ENCODE peak calls at places on chromosomes 16 and 17, in five cellular contexts. One of them, this sample, is unnamed.
A peak's percentile ranks its signal among the peaks of the same experiment; 100 is the strongest.

GRCh38 chr16:78811247-78811646 is 711.8 kb downstream of the WWOX start:
- DNase-seq in H1: no peak
- DNase-seq in K562: no peak
- DNase-seq in A549: no peak
- DNase-seq in HepG2: no peak
- DNase-seq in this sample: no peak

GRCh38 chr16:1211451-1212268 is 13.4 kb downstream of the TPSG1 start:
- DNase-seq in H1: no peak
- DNase-seq in K562: no peak
- DNase-seq in A549: no peak
- DNase-seq in HepG2: no peak
- DNase-seq in this sample: no peak

GRCh38 chr16:17313085-17313611 is 157.6 kb downstream of the XYLT1 start:
- DNase-seq in H1: no peak
- DNase-seq in K562: no peak
- DNase-seq in A549: no peak
- DNase-seq in HepG2: no peak
- DNase-seq in this sample: peak; percentile 28

GRCh38 chr16:75263291-75263962 is 12.0 kb upstream of the BCAR1 start:
- DNase-seq in H1: no peak
- DNase-seq in K562: no peak
- DNase-seq in A549: no peak
- DNase-seq in HepG2: no peak
- DNase-seq in this sample: no peak

GRCh38 chr16:4032768-4033167 is 83.5 kb downstream of the ADCY9 start:
- DNase-seq in H1: no peak
- DNase-seq in K562: no peak
- DNase-seq in A549: no peak
- DNase-seq in HepG2: no peak
- DNase-seq in this sample: peak; percentile 52

GRCh38 chr17:28370035-28370743 is at the start of gene VTN:
- DNase-seq in H1: no peak
- DNase-seq in K562: peak; percentile 64
- DNase-seq in A549: peak; percentile 78
- DNase-seq in HepG2: peak; percentile 98
- DNase-seq in this sample: peak; percentile 45

GRCh38 chr16:70476272-70477020 is 22.1 kb downstream of the FCSK start:
- DNase-seq in H1: no peak
- DNase-seq in K562: no peak
- DNase-seq in A549: no peak
- DNase-seq in HepG2: no peak
- DNase-seq in this sample: peak; percentile 83

GRCh38 chr16:10410469-10410868 is 24.6 kb downstream of the ATF7IP2 start:
- DNase-seq in H1: no peak
- DNase-seq in K562: no peak
- DNase-seq in A549: no peak
- DNase-seq in HepG2: no peak
- DNase-seq in this sample: no peak

GRCh38 chr17:60087882-60088669 is 9.4 kb upstream of the HEATR6 start:
- DNase-seq in H1: no peak
- DNase-seq in K562: no peak
- DNase-seq in A549: peak; percentile 52
- DNase-seq in HepG2: peak; percentile 41
- DNase-seq in this sample: no peak

GRCh38 chr16:35308674-35309073 is 1849.3 kb downstream of the TP53TG3F start:
- DNase-seq in H1: no peak
- DNase-seq in K562: no peak
- DNase-seq in A549: no peak
- DNase-seq in HepG2: no peak
- DNase-seq in this sample: no peak

GRCh38 chr16:70151941-70152509 is 21.6 kb upstream of the CLEC18C start:
- DNase-seq in H1: no peak
- DNase-seq in K562: peak; percentile 8
- DNase-seq in A549: peak; percentile 1
- DNase-seq in HepG2: no peak
- DNase-seq in this sample: no peak

GRCh38 chr16:71432906-71433305 is 8.9 kb downstream of the TLE7 start:
- DNase-seq in H1: no peak
- DNase-seq in K562: no peak
- DNase-seq in A549: no peak
- DNase-seq in HepG2: no peak
- DNase-seq in this sample: no peak

GRCh38 chr16:71358464-71359031 is at the start of gene CALB2:
- DNase-seq in H1: peak; percentile 91
- DNase-seq in K562: peak; percentile 87
- DNase-seq in A549: peak; percentile 58
- DNase-seq in HepG2: peak; percentile 43
- DNase-seq in this sample: peak; percentile 20

GRCh38 chr17:78789663-78790181 is 7.6 kb upstream of the CYTH1 start:
- DNase-seq in H1: no peak
- DNase-seq in K562: no peak
- DNase-seq in A549: no peak
- DNase-seq in HepG2: no peak
- DNase-seq in this sample: peak; percentile 89

GRCh38 chr16:88768041-88768876 is 16.8 kb downstream of the PIEZO1 start:
- DNase-seq in H1: no peak
- DNase-seq in K562: peak; percentile 65
- DNase-seq in A549: no peak
- DNase-seq in HepG2: no peak
- DNase-seq in this sample: peak; percentile 57

GRCh38 chr16:17350212-17350611 is 120.5 kb downstream of the XYLT1 start:
- DNase-seq in H1: no peak
- DNase-seq in K562: no peak
- DNase-seq in A549: no peak
- DNase-seq in HepG2: no peak
- DNase-seq in this sample: peak; percentile 67

GRCh38 chr17:42019509-42020404 is at the start of gene NKIRAS2:
- DNase-seq in H1: peak; percentile 94
- DNase-seq in K562: peak; percentile 90
- DNase-seq in A549: peak; percentile 98
- DNase-seq in HepG2: peak; percentile 89
- DNase-seq in this sample: peak; percentile 85

GRCh38 chr17:65359016-65359415 is 202.4 kb downstream of the AXIN2 start:
- DNase-seq in H1: no peak
- DNase-seq in K562: no peak
- DNase-seq in A549: no peak
- DNase-seq in HepG2: no peak
- DNase-seq in this sample: peak; percentile 84

GRCh38 chr17:48051706-48052486 is 3.7 kb downstream of the NFE2L1 start:
- DNase-seq in H1: no peak
- DNase-seq in K562: peak; percentile 24
- DNase-seq in A549: no peak
- DNase-seq in HepG2: peak; percentile 85
- DNase-seq in this sample: peak; percentile 68

GRCh38 chr16:1351582-1352362 is at the start of the genes GNPTG and TSR3:
- DNase-seq in H1: peak; percentile 89
- DNase-seq in K562: peak; percentile 94
- DNase-seq in A549: peak; percentile 56
- DNase-seq in HepG2: peak; percentile 61
- DNase-seq in this sample: peak; percentile 89

GRCh38 chr17:76726231-76726765 is at the start of gene JMJD6:
- DNase-seq in H1: peak; percentile 90
- DNase-seq in K562: peak; percentile 87
- DNase-seq in A549: peak; percentile 99
- DNase-seq in HepG2: peak; percentile 93
- DNase-seq in this sample: peak; percentile 95

GRCh38 chr17:76376318-76377133 is 7.9 kb upstream of the SPHK1 start:
- DNase-seq in H1: no peak
- DNase-seq in K562: no peak
- DNase-seq in A549: no peak
- DNase-seq in HepG2: peak; percentile 100
- DNase-seq in this sample: peak; percentile 12

GRCh38 chr17:82245144-82246039 is 16.6 kb downstream of the SLC16A3 start:
- DNase-seq in H1: no peak
- DNase-seq in K562: no peak
- DNase-seq in A549: no peak
- DNase-seq in HepG2: no peak
- DNase-seq in this sample: no peak

GRCh38 chr16:727291-727977 is 528 bp downstream of the HAGHL start:
- DNase-seq in H1: no peak
- DNase-seq in K562: peak; percentile 39
- DNase-seq in A549: no peak
- DNase-seq in HepG2: no peak
- DNase-seq in this sample: no peak

GRCh38 chr17:80526116-80526910 is 18.3 kb upstream of the RPTOR start:
- DNase-seq in H1: no peak
- DNase-seq in K562: no peak
- DNase-seq in A549: no peak
- DNase-seq in HepG2: no peak
- DNase-seq in this sample: no peak

GRCh38 chr16:58264961-58265479 is 29.8 kb downstream of the PRSS54 start:
- DNase-seq in H1: no peak
- DNase-seq in K562: peak; percentile 55
- DNase-seq in A549: peak; percentile 44
- DNase-seq in HepG2: no peak
- DNase-seq in this sample: peak; percentile 84

GRCh38 chr17:44935116-44935515 is 12.5 kb downstream of the KIF18B start:
- DNase-seq in H1: no peak
- DNase-seq in K562: no peak
- DNase-seq in A549: no peak
- DNase-seq in HepG2: no peak
- DNase-seq in this sample: no peak

GRCh38 chr17:68981288-68981687 is 26.1 kb upstream of the ABCA8 start:
- DNase-seq in H1: no peak
- DNase-seq in K562: no peak
- DNase-seq in A549: no peak
- DNase-seq in HepG2: peak; percentile 20
- DNase-seq in this sample: peak; percentile 36

GRCh38 chr17:42183741-42184711 is 1.2 kb downstream of the HCRT start:
- DNase-seq in H1: peak; percentile 94
- DNase-seq in K562: peak; percentile 98
- DNase-seq in A549: peak; percentile 78
- DNase-seq in HepG2: peak; percentile 70
- DNase-seq in this sample: peak; percentile 63

GRCh38 chr17:79811888-79812205 is 15.0 kb upstream of the CBX8 start:
- DNase-seq in H1: no peak
- DNase-seq in K562: no peak
- DNase-seq in A549: no peak
- DNase-seq in HepG2: no peak
- DNase-seq in this sample: no peak

GRCh38 chr16:50627419-50627818 is 53.7 kb downstream of the SNX20 start:
- DNase-seq in H1: peak; percentile 58
- DNase-seq in K562: no peak
- DNase-seq in A549: no peak
- DNase-seq in HepG2: no peak
- DNase-seq in this sample: no peak

GRCh38 chr16:27236635-27237228 is 31.8 kb downstream of the NSMCE1 start:
- DNase-seq in H1: no peak
- DNase-seq in K562: no peak
- DNase-seq in A549: no peak
- DNase-seq in HepG2: no peak
- DNase-seq in this sample: no peak
- H3K4me2 ChIP-seq in H1: no peak overlapping the region
- H3K4me2 ChIP-seq in K562: peak overlapping the region; percentile 4
- H3K4me2 ChIP-seq in A549: no peak overlapping the region
- H3K4me2 ChIP-seq in HepG2: no peak overlapping the region
- H3K4me2 ChIP-seq in this sample: no peak overlapping the region

GRCh38 chr17:7884581-7885356 is 3.8 kb upstream of the CHD3 start:
- DNase-seq in H1: no peak
- DNase-seq in K562: peak; percentile 61
- DNase-seq in A549: no peak
- DNase-seq in HepG2: no peak
- DNase-seq in this sample: no peak
- TF ChIP-seq RFX5 in H1: no peak
- TF ChIP-seq RFX5 in K562: no peak
- TF ChIP-seq RFX5 in A549: no peak
- TF ChIP-seq RFX5 in HepG2: no peak
- TF ChIP-seq RFX5 in this sample: no peak

DNA sequence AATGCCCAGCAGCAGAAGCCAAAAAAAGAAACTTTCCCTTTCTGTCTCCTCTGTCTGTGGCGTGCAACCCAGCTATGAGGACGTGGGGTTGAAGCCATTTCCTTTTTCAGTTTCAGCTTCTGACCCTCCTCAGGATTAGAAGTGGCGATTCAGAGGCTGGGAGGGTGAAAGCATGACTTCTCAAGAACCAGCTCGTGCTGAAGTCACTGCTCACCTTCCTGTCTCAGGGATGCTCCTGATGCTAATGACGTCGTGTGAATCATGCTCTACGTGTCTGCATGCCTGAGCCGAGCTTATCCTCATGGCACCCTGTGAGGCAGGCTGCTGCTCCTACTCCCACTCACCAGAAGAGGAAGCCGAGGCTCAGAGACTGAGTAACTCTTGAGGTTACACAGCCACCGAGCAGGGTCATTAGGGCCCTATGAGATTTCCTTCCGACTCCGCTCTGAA is 5.7 kb upstream of the LPO start:
- DNase-seq in H1: no peak
- DNase-seq in K562: peak; percentile 57
- DNase-seq in A549: no peak
- DNase-seq in HepG2: no peak
- DNase-seq in this sample: peak; percentile 97
- H3K4me2 ChIP-seq in H1: no peak overlapping the region
- H3K4me2 ChIP-seq in K562: peak overlapping the region; percentile 3
- H3K4me2 ChIP-seq in A549: no peak overlapping the region
- H3K4me2 ChIP-seq in HepG2: no peak overlapping the region
- H3K4me2 ChIP-seq in this sample: peak overlapping the region; percentile 3

GRCh38 chr17:66655461-66655860 is 179.5 kb upstream of the CACNG5 start:
- DNase-seq in H1: no peak
- DNase-seq in K562: no peak
- DNase-seq in A549: no peak
- DNase-seq in HepG2: no peak
- DNase-seq in this sample: no peak

GRCh38 chr17:66654341-66654740 is 180.6 kb upstream of the CACNG5 start:
- DNase-seq in H1: no peak
- DNase-seq in K562: no peak
- DNase-seq in A549: no peak
- DNase-seq in HepG2: no peak
- DNase-seq in this sample: peak; percentile 81

GRCh38 chr17:66654764-66655163 is 180.2 kb upstream of the CACNG5 start:
- DNase-seq in H1: no peak
- DNase-seq in K562: no peak
- DNase-seq in A549: no peak
- DNase-seq in HepG2: no peak
- DNase-seq in this sample: no peak

GRCh38 chr17:66650490-66650877 is 184.4 kb upstream of the CACNG5 start:
- DNase-seq in H1: no peak
- DNase-seq in K562: no peak
- DNase-seq in A549: no peak
- DNase-seq in HepG2: no peak
- DNase-seq in this sample: no peak

DNA sequence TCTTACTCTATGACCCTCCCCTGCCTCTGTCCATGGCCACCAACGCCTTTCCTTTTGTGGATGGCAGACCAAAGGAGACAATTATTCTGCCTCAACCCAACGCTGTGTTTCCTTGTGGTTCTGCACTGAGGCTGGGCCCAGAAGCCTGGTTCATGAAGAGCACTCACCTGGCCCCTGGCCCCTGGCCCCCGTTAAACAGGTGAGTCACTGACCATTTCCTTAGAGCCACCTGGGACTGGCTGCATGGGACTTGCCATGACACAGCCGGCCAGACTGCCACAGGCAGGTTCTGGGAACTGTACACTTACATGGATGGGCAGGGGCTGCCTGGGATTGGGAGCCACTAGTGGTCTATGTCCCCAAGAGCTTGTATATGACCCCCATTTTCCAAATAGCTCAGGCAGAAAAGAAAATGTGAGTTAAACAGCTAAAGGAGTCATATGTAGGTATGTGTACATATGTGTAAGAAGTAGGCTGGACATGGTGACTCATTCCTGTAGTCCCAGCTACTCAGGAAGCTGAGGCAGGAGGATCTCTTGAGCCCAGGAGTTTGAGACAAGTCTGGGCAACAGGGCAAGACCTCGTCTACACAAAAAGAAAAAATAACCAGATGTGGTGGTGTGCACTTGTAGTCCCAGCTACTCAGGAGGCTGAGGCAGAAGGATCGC is 181.9 kb upstream of the CACNG5 start:
- DNase-seq in H1: no peak
- DNase-seq in K562: no peak
- DNase-seq in A549: no peak
- DNase-seq in HepG2: no peak
- DNase-seq in this sample: peak; percentile 74
- TF ChIP-seq RFX5 in H1: no peak
- TF ChIP-seq RFX5 in K562: no peak
- TF ChIP-seq RFX5 in A549: no peak
- TF ChIP-seq RFX5 in HepG2: no peak
- TF ChIP-seq RFX5 in this sample: no peak

This sample was measured in IMR-90.